ENCODE peak calls at places on chromosomes 6 and 20, in ten cellular contexts. One of them, this sample, is unnamed.
A peak's percentile ranks its signal among the peaks of the same experiment; 100 is the strongest.

GRCh38 chr6:23956988-23957387 is 169.0 kb upstream of the NRSN1 start:
- DNase-seq in foreskin fibroblast: no peak
- DNase-seq in BJ: no peak
- DNase-seq in astrocyte of the spinal cord: no peak
- DNase-seq in fibroblast of pulmonary artery: no peak
- DNase-seq in A549: no peak
- DNase-seq in vagina: no peak
- DNase-seq in brain microvascular endothelial cell: no peak
- DNase-seq in adrenal gland: no peak
- DNase-seq in GM12865: no peak
- DNase-seq in this sample: no peak

GRCh38 chr6:33620158-33620583 is 951 bp upstream of the ITPR3 start:
- DNase-seq in A549: no peak
- DNase-seq in adrenal gland: no peak
- DNase-seq in BJ: no peak
- DNase-seq in GM12865: peak; percentile 56
- DNase-seq in vagina: no peak
- DNase-seq in brain microvascular endothelial cell: no peak
- DNase-seq in fibroblast of pulmonary artery: no peak
- DNase-seq in foreskin fibroblast: no peak
- DNase-seq in astrocyte of the spinal cord: peak; percentile 34
- DNase-seq in this sample: no peak

GRCh38 chr6:5623769-5624168 is 362.5 kb downstream of the FARS2 start:
- DNase-seq in vagina: no peak
- DNase-seq in GM12865: no peak
- DNase-seq in fibroblast of pulmonary artery: no peak
- DNase-seq in BJ: no peak
- DNase-seq in foreskin fibroblast: no peak
- DNase-seq in brain microvascular endothelial cell: no peak
- DNase-seq in astrocyte of the spinal cord: no peak
- DNase-seq in adrenal gland: no peak
- DNase-seq in A549: no peak
- DNase-seq in this sample: no peak

GRCh38 chr6:160269771-160270170 is 11.2 kb upstream of the SLC22A2 start:
- DNase-seq in BJ: no peak
- DNase-seq in vagina: no peak
- DNase-seq in astrocyte of the spinal cord: no peak
- DNase-seq in adrenal gland: no peak
- DNase-seq in fibroblast of pulmonary artery: no peak
- DNase-seq in foreskin fibroblast: no peak
- DNase-seq in brain microvascular endothelial cell: no peak
- DNase-seq in A549: no peak
- DNase-seq in GM12865: no peak
- DNase-seq in this sample: no peak

GRCh38 chr6:48994811-48995210 is 468.2 kb downstream of the MMUT start:
- DNase-seq in foreskin fibroblast: no peak
- DNase-seq in GM12865: peak; percentile 28
- DNase-seq in BJ: no peak
- DNase-seq in brain microvascular endothelial cell: no peak
- DNase-seq in fibroblast of pulmonary artery: no peak
- DNase-seq in astrocyte of the spinal cord: no peak
- DNase-seq in A549: peak; percentile 5
- DNase-seq in adrenal gland: no peak
- DNase-seq in vagina: no peak
- DNase-seq in this sample: no peak

GRCh38 chr6:48560408-48560807 is 449.4 kb upstream of the PTCHD4 start:
- DNase-seq in fibroblast of pulmonary artery: peak; percentile 53
- DNase-seq in A549: no peak
- DNase-seq in astrocyte of the spinal cord: peak; percentile 40
- DNase-seq in BJ: no peak
- DNase-seq in brain microvascular endothelial cell: peak; percentile 65
- DNase-seq in adrenal gland: no peak
- DNase-seq in foreskin fibroblast: peak; percentile 57
- DNase-seq in vagina: no peak
- DNase-seq in GM12865: no peak
- DNase-seq in this sample: peak; percentile 62

GRCh38 chr6:34295721-34296120 is 46.9 kb upstream of the SMIM29 start:
- DNase-seq in brain microvascular endothelial cell: no peak
- DNase-seq in foreskin fibroblast: no peak
- DNase-seq in fibroblast of pulmonary artery: peak; percentile 26
- DNase-seq in BJ: no peak
- DNase-seq in astrocyte of the spinal cord: no peak
- DNase-seq in GM12865: peak; percentile 90
- DNase-seq in adrenal gland: no peak
- DNase-seq in A549: no peak
- DNase-seq in vagina: no peak
- DNase-seq in this sample: no peak

GRCh38 chr6:53474010-53474409 is 70.9 kb downstream of the GCLC start:
- DNase-seq in vagina: no peak
- DNase-seq in foreskin fibroblast: no peak
- DNase-seq in A549: no peak
- DNase-seq in adrenal gland: no peak
- DNase-seq in GM12865: no peak
- DNase-seq in astrocyte of the spinal cord: no peak
- DNase-seq in brain microvascular endothelial cell: no peak
- DNase-seq in fibroblast of pulmonary artery: no peak
- DNase-seq in BJ: no peak
- DNase-seq in this sample: no peak

GRCh38 chr20:602357-602970 is 7.6 kb downstream of the TCF15 start:
- DNase-seq in vagina: no peak
- DNase-seq in BJ: no peak
- DNase-seq in A549: no peak
- DNase-seq in adrenal gland: peak; percentile 60
- DNase-seq in foreskin fibroblast: no peak
- DNase-seq in astrocyte of the spinal cord: no peak
- DNase-seq in brain microvascular endothelial cell: no peak
- DNase-seq in GM12865: no peak
- DNase-seq in fibroblast of pulmonary artery: no peak
- DNase-seq in this sample: no peak

GRCh38 chr20:60310551-60310950 is 352.3 kb downstream of the CDH26 start:
- DNase-seq in fibroblast of pulmonary artery: no peak
- DNase-seq in foreskin fibroblast: no peak
- DNase-seq in vagina: no peak
- DNase-seq in BJ: no peak
- DNase-seq in A549: no peak
- DNase-seq in brain microvascular endothelial cell: no peak
- DNase-seq in GM12865: no peak
- DNase-seq in adrenal gland: no peak
- DNase-seq in astrocyte of the spinal cord: no peak
- DNase-seq in this sample: no peak

GRCh38 chr6:25404693-25405169 is 125.6 kb downstream of the CARMIL1 start:
- DNase-seq in fibroblast of pulmonary artery: no peak
- DNase-seq in GM12865: peak; percentile 94
- DNase-seq in BJ: no peak
- DNase-seq in A549: no peak
- DNase-seq in foreskin fibroblast: no peak
- DNase-seq in brain microvascular endothelial cell: no peak
- DNase-seq in adrenal gland: no peak
- DNase-seq in vagina: no peak
- DNase-seq in astrocyte of the spinal cord: no peak
- DNase-seq in this sample: no peak
- H3K4me3 ChIP-seq in fibroblast of pulmonary artery: no peak overlapping the region
- H3K4me3 ChIP-seq in GM12865: peak overlapping the region; percentile 50
- H3K4me3 ChIP-seq in BJ: no peak overlapping the region
- H3K4me3 ChIP-seq in A549: no peak overlapping the region
- H3K4me3 ChIP-seq in foreskin fibroblast: no peak overlapping the region
- H3K4me3 ChIP-seq in brain microvascular endothelial cell: no peak overlapping the region
- H3K4me3 ChIP-seq in adrenal gland: peak overlapping the region; percentile 19
- H3K4me3 ChIP-seq in vagina: no peak overlapping the region
- H3K4me3 ChIP-seq in astrocyte of the spinal cord: no peak overlapping the region
- H3K4me3 ChIP-seq in this sample: no peak overlapping the region

GRCh38 chr20:51810155-51811039 is 8.1 kb upstream of the SALL4 start:
- DNase-seq in brain microvascular endothelial cell: no peak
- DNase-seq in GM12865: no peak
- DNase-seq in vagina: no peak
- DNase-seq in astrocyte of the spinal cord: no peak
- DNase-seq in foreskin fibroblast: no peak
- DNase-seq in BJ: no peak
- DNase-seq in fibroblast of pulmonary artery: no peak
- DNase-seq in adrenal gland: no peak
- DNase-seq in A549: peak; percentile 20
- DNase-seq in this sample: no peak
- TF ChIP-seq CTCF in brain microvascular endothelial cell: peak; percentile 27
- TF ChIP-seq CTCF in GM12865: no peak
- TF ChIP-seq CTCF in vagina: no peak
- TF ChIP-seq CTCF in astrocyte of the spinal cord: no peak
- TF ChIP-seq CTCF in foreskin fibroblast: no peak
- TF ChIP-seq CTCF in BJ: no peak
- TF ChIP-seq CTCF in fibroblast of pulmonary artery: no peak
- TF ChIP-seq CTCF in adrenal gland: no peak
- TF ChIP-seq CTCF in A549: no peak
- TF ChIP-seq CTCF in this sample: no peak

DNA sequence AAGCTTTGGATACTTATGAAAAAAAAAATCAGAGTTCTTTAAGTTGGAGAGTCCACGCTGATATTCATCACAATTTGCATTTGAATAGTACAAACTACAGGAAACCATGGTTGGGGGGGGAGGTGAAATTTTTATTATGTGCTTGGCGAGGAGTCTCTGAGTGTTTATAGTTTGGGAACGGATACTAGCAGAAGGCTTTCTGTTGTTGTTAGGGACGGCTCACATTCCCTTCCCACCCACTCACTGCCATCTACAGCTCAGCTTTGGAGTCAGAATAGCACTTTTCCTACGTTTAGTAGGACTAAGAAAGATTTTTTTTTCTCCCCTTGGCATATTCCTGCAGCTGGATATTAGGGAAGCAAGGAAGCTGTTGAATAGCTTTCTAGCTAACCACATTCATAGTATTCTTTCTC is 235.0 kb upstream of the ZNF217 start:
- DNase-seq in fibroblast of pulmonary artery: peak; percentile 95
- DNase-seq in astrocyte of the spinal cord: peak; percentile 93
- DNase-seq in GM12865: no peak
- DNase-seq in foreskin fibroblast: peak; percentile 96
- DNase-seq in BJ: peak; percentile 89
- DNase-seq in vagina: no peak
- DNase-seq in A549: peak; percentile 84
- DNase-seq in brain microvascular endothelial cell: peak; percentile 93
- DNase-seq in adrenal gland: no peak
- DNase-seq in this sample: peak; percentile 96
- H3K4me3 ChIP-seq in fibroblast of pulmonary artery: peak overlapping the region; percentile 38
- H3K4me3 ChIP-seq in astrocyte of the spinal cord: peak overlapping the region; percentile 20
- H3K4me3 ChIP-seq in GM12865: peak overlapping the region; percentile 65
- H3K4me3 ChIP-seq in foreskin fibroblast: peak overlapping the region; percentile 41
- H3K4me3 ChIP-seq in BJ: peak overlapping the region; percentile 29
- H3K4me3 ChIP-seq in vagina: peak overlapping the region; percentile 29
- H3K4me3 ChIP-seq in A549: peak overlapping the region; percentile 28
- H3K4me3 ChIP-seq in brain microvascular endothelial cell: peak overlapping the region; percentile 9
- H3K4me3 ChIP-seq in adrenal gland: peak overlapping the region; percentile 30
- H3K4me3 ChIP-seq in this sample: peak overlapping the region; percentile 40

GRCh38 chr20:49956689-49957443 is 20.7 kb downstream of the RNF114 start:
- DNase-seq in foreskin fibroblast: no peak
- DNase-seq in A549: no peak
- DNase-seq in BJ: no peak
- DNase-seq in vagina: no peak
- DNase-seq in fibroblast of pulmonary artery: no peak
- DNase-seq in astrocyte of the spinal cord: no peak
- DNase-seq in GM12865: peak; percentile 56
- DNase-seq in adrenal gland: peak; percentile 87
- DNase-seq in brain microvascular endothelial cell: no peak
- DNase-seq in this sample: no peak
- TF ChIP-seq CTCF in foreskin fibroblast: no peak
- TF ChIP-seq CTCF in A549: no peak
- TF ChIP-seq CTCF in BJ: no peak
- TF ChIP-seq CTCF in vagina: no peak
- TF ChIP-seq CTCF in fibroblast of pulmonary artery: no peak
- TF ChIP-seq CTCF in astrocyte of the spinal cord: no peak
- TF ChIP-seq CTCF in GM12865: no peak
- TF ChIP-seq CTCF in adrenal gland: no peak
- TF ChIP-seq CTCF in brain microvascular endothelial cell: no peak
- TF ChIP-seq CTCF in this sample: no peak

GRCh38 chr6:46191961-46192360 is 21.2 kb upstream of the ENPP5 start:
- DNase-seq in GM12865: no peak
- DNase-seq in fibroblast of pulmonary artery: peak; percentile 39
- DNase-seq in adrenal gland: no peak
- DNase-seq in A549: no peak
- DNase-seq in BJ: peak; percentile 59
- DNase-seq in vagina: no peak
- DNase-seq in astrocyte of the spinal cord: peak; percentile 89
- DNase-seq in foreskin fibroblast: peak; percentile 77
- DNase-seq in brain microvascular endothelial cell: peak; percentile 81
- DNase-seq in this sample: peak; percentile 97
- H3K4me3 ChIP-seq in GM12865: no peak overlapping the region
- H3K4me3 ChIP-seq in fibroblast of pulmonary artery: no peak overlapping the region
- H3K4me3 ChIP-seq in adrenal gland: no peak overlapping the region
- H3K4me3 ChIP-seq in A549: no peak overlapping the region
- H3K4me3 ChIP-seq in BJ: no peak overlapping the region
- H3K4me3 ChIP-seq in vagina: no peak overlapping the region
- H3K4me3 ChIP-seq in astrocyte of the spinal cord: no peak overlapping the region
- H3K4me3 ChIP-seq in foreskin fibroblast: no peak overlapping the region
- H3K4me3 ChIP-seq in brain microvascular endothelial cell: no peak overlapping the region
- H3K4me3 ChIP-seq in this sample: no peak overlapping the region

DNA sequence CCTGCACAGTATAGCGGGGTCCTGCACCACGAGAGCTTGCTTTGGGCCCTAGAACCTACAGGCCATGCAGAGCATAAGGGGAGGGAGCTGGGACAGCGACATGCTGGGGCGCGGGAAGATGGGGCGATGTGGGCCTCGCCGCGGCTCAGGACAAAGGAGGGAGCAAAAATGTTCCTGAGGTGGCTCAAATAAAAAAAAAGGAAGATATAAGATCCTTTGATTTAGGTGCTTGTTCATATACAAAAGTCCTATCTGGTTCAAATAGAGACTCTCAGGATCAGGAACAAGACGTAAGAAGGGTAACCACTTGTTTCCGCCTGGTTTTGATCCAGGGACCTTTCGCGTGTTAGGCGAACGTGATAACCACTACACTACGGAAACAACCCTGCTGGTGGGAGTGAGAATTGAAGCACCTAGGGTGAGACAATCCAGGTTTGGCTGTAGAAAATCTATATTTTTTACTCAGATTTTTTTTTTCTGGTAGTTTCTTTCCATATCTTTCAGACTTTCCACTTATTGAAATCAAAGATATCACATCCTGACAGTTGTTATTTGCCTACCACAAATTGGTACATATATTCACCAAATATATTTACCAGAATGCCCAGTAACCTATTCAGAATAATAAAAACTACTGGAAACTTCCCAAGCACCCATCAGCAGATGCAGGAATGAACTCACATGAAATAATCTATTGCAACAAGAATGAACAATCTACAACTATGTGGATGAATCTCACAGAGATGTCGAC is 177.9 kb upstream of the ZNF184 start:
- DNase-seq in A549: peak; percentile 88
- DNase-seq in BJ: no peak
- DNase-seq in foreskin fibroblast: peak; percentile 24
- DNase-seq in astrocyte of the spinal cord: peak; percentile 4
- DNase-seq in fibroblast of pulmonary artery: peak; percentile 63
- DNase-seq in vagina: no peak
- DNase-seq in adrenal gland: no peak
- DNase-seq in brain microvascular endothelial cell: peak; percentile 86
- DNase-seq in GM12865: peak; percentile 85
- DNase-seq in this sample: peak; percentile 79
- TF ChIP-seq CTCF in A549: no peak
- TF ChIP-seq CTCF in BJ: peak; percentile 13
- TF ChIP-seq CTCF in foreskin fibroblast: peak; percentile 5
- TF ChIP-seq CTCF in astrocyte of the spinal cord: peak; percentile 30
- TF ChIP-seq CTCF in fibroblast of pulmonary artery: peak; percentile 42
- TF ChIP-seq CTCF in vagina: no peak
- TF ChIP-seq CTCF in adrenal gland: no peak
- TF ChIP-seq CTCF in brain microvascular endothelial cell: peak; percentile 66
- TF ChIP-seq CTCF in GM12865: peak; percentile 26
- TF ChIP-seq CTCF in this sample: peak; percentile 42

GRCh38 chr20:57620999-57621398 is 773 bp upstream of the ZBP1 start:
- DNase-seq in fibroblast of pulmonary artery: no peak
- DNase-seq in GM12865: peak; percentile 50
- DNase-seq in brain microvascular endothelial cell: no peak
- DNase-seq in A549: no peak
- DNase-seq in foreskin fibroblast: no peak
- DNase-seq in BJ: no peak
- DNase-seq in adrenal gland: no peak
- DNase-seq in astrocyte of the spinal cord: no peak
- DNase-seq in vagina: no peak
- DNase-seq in this sample: no peak
- H3K4me3 ChIP-seq in fibroblast of pulmonary artery: no peak overlapping the region
- H3K4me3 ChIP-seq in GM12865: peak overlapping the region; percentile 53
- H3K4me3 ChIP-seq in brain microvascular endothelial cell: no peak overlapping the region
- H3K4me3 ChIP-seq in A549: no peak overlapping the region
- H3K4me3 ChIP-seq in foreskin fibroblast: no peak overlapping the region
- H3K4me3 ChIP-seq in BJ: no peak overlapping the region
- H3K4me3 ChIP-seq in adrenal gland: no peak overlapping the region
- H3K4me3 ChIP-seq in astrocyte of the spinal cord: no peak overlapping the region
- H3K4me3 ChIP-seq in vagina: no peak overlapping the region
- H3K4me3 ChIP-seq in this sample: no peak overlapping the region